ENCODE peak calls at places on chromosome X, in eight cellular contexts. T is psoas muscle, M is Peyer's patch, S is left ventricle myocardium inferior, U is heart left ventricle, V is keratinocyte, L is BE2C, Z is heart right ventricle. R is an unnamed sample.

GRCh38 chrX:54484666-54485065 is 11.4 kb downstream of the FGD1 start:
- DNase-seq in T (no peak), M (no peak), S (peak; percentile 30), U (no peak), V (no peak), L (peak; percentile 25), Z (no peak), R (no peak)

GRCh38 chrX:19682712-19683331 is 167.5 kb upstream of the MAP3K15 start:
- DNase-seq in T (peak; percentile 75), M (peak; percentile 88), S (peak; percentile 52), U (peak; percentile 54), V (no peak), L (peak; percentile 38), Z (peak; percentile 70), R (peak; percentile 85)

GRCh38 chrX:68396953-68397352 is 36.3 kb downstream of the OPHN1 start:
- DNase-seq in T (no peak), M (no peak), S (peak; percentile 17), U (peak; percentile 14), V (no peak), L (peak; percentile 1), Z (no peak), R (no peak)

GRCh38 chrX:109847257-109848187 is 114.5 kb upstream of the ACSL4 start:
- DNase-seq in T (no peak), M (no peak), S (no peak), U (no peak), V (peak; percentile 38), L (no peak), Z (no peak), R (no peak)

GRCh38 chrX:20863649-20864048 is 510.6 kb upstream of the CNKSR2 start:
- DNase-seq in T (no peak), M (no peak), S (no peak), U (no peak), V (no peak), L (peak; percentile 64), Z (no peak), R (no peak)

GRCh38 chrX:55167124-55167523 is 53.0 kb upstream of the PAGE5 start:
- DNase-seq in T (no peak), M (no peak), S (no peak), U (no peak), V (no peak), L (peak; percentile 8), Z (no peak), R (no peak)

GRCh38 chrX:83847339-83847738 is 13.6 kb upstream of the CYLC1 start:
- DNase-seq in T (no peak), M (no peak), S (no peak), U (no peak), V (no peak), L (no peak), Z (no peak), R (no peak)

GRCh38 chrX:10076765-10077164 is 80.0 kb upstream of the CLCN4 start:
- DNase-seq in T (no peak), M (no peak), S (no peak), U (no peak), V (no peak), L (no peak), Z (no peak), R (no peak)

GRCh38 chrX:3659761-3660160 is 53.7 kb downstream of the PRKX start:
- DNase-seq in T (no peak), M (no peak), S (no peak), U (no peak), V (no peak), L (no peak), Z (no peak), R (no peak)

GRCh38 chrX:65673857-65674350 is 6.5 kb downstream of the MSN start:
- DNase-seq in T (no peak), M (no peak), S (no peak), U (no peak), V (no peak), L (no peak), Z (no peak), R (no peak)
- H3K4me1 ChIP-seq in T (peaks cover 50% of the 10 kb centered on the region), M (peaks cover 11% of the 10 kb centered on the region), S (peaks cover 95% of the 10 kb centered on the region), U (peaks cover 95% of the 10 kb centered on the region), V (peaks cover 42% of the 10 kb centered on the region), L (no peaks in the 10 kb centered on the region), Z (peaks cover 98% of the 10 kb centered on the region), R (peaks cover 98% of the 10 kb centered on the region)

GRCh38 chrX:45623266-45623665 is 422.6 kb upstream of the DIPK2B start:
- DNase-seq in T (no peak), M (no peak), S (no peak), U (no peak), V (no peak), L (no peak), Z (no peak), R (no peak)
- TF ChIP-seq CTCF in T (no peak), M (no peak), S (no peak), U (no peak), V (no peak), L (no peak), Z (no peak), R (no peak)

GRCh38 chrX:1807301-1807731 is 192.5 kb downstream of the ASMT start:
- DNase-seq in T (no peak), M (peak; percentile 18), S (no peak), U (no peak), V (no peak), L (no peak), Z (no peak), R (peak; percentile 21)
- H3K4me3 ChIP-seq in T (no peak overlapping the region), M (no peak overlapping the region), S (no peak overlapping the region), U (no peak overlapping the region), V (no peak overlapping the region), L (no peak overlapping the region), Z (no peak overlapping the region), R (no peak overlapping the region)

GRCh38 chrX:17552251-17552650 is 177.3 kb downstream of the NHS start:
- DNase-seq in T (no peak), M (no peak), S (no peak), U (no peak), V (no peak), L (no peak), Z (no peak), R (no peak)
- H3K4me1 ChIP-seq in T (no peaks in the 10 kb centered on the region), M (no peaks in the 10 kb centered on the region), S (peaks cover 5% of the 10 kb centered on the region), U (no peaks in the 10 kb centered on the region), V (peaks cover 56% of the 10 kb centered on the region), L (no peaks in the 10 kb centered on the region), Z (no peaks in the 10 kb centered on the region), R (no peaks in the 10 kb centered on the region)

DNA sequence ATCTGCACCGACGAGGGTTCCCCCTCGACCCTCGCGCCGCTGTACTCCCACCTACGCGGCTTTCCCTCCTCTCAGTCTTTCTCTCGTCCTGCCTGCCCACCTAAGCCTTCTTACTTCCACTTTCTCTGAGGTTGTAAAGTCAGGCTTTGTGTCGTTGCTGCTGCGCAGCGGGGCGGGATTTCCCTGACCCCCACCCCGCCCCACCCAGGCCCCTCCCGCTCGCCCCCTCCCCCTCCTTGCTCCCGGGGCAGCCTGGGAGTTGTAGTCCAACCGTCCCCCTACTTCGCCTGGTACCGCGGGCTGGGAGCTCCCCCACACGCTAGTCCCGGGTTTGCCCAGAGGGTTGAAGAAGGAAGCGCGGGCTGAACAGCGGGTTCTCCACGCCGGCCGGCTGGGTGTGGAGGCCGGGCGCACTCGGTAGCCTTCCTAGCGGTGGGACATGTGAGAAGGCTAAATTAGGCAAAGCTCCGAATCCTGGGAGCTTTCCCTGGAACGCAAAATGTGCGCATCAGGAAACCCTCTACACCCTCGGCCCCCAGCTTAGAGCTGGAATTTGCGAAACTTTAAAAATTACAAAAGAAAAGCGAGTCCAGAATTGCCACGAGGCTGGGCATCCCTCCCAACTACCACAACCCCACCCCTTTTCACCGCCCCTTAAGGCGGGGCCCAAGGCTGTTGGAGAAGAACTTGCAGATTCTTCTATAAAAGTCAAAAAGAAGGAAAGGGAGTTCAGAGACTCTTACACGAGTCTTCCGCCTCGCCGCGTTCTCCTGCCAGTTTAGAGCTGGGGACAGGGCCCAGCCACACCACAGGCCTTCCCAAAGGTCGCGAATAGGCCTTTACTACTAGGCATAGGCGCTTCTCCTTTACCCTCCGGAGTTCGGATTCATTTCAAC is at the start of gene ATP11C:
- DNase-seq in T (peak; percentile 91), M (peak; percentile 93), S (peak; percentile 81), U (peak; percentile 82), V (peak; percentile 19), L (peak; percentile 87), Z (peak; percentile 80), R (peak; percentile 94)
- TF ChIP-seq CTCF in T (no peak), M (no peak), S (no peak), U (no peak), V (no peak), L (no peak), Z (peak; percentile 22), R (peak; percentile 11)

GRCh38 chrX:112839856-112840255 is 775 bp downstream of the AMOT start:
- DNase-seq in T (no peak), M (no peak), S (no peak), U (no peak), V (no peak), L (no peak), Z (no peak), R (no peak)

GRCh38 chrX:112840382-112841113 is at the start of gene AMOT:
- DNase-seq in T (peak; percentile 84), M (peak; percentile 89), S (peak; percentile 78), U (peak; percentile 84), V (no peak), L (peak; percentile 90), Z (peak; percentile 81), R (peak; percentile 88)

GRCh38 chrX:112844250-112844649 is 3.6 kb upstream of the AMOT start:
- DNase-seq in T (no peak), M (no peak), S (no peak), U (no peak), V (no peak), L (no peak), Z (no peak), R (no peak)

GRCh38 chrX:112841114-112841819 is 636 bp upstream of the AMOT start:
- DNase-seq in T (peak; percentile 88), M (peak; percentile 92), S (peak; percentile 84), U (peak; percentile 86), V (no peak), L (peak; percentile 84), Z (peak; percentile 85), R (peak; percentile 89)

GRCh38 chrX:112841820-112842157 is 1.2 kb upstream of the AMOT start:
- DNase-seq in T (no peak), M (no peak), S (no peak), U (no peak), V (no peak), L (no peak), Z (no peak), R (no peak)
- H3K4me3 ChIP-seq in T (peak overlapping the region; percentile 71), M (peak overlapping the region; percentile 58), S (peak overlapping the region; percentile 80), U (peak overlapping the region; percentile 63), V (no peak overlapping the region), L (peak overlapping the region; percentile 49), Z (peak overlapping the region; percentile 79), R (peak overlapping the region; percentile 69)

DNA sequence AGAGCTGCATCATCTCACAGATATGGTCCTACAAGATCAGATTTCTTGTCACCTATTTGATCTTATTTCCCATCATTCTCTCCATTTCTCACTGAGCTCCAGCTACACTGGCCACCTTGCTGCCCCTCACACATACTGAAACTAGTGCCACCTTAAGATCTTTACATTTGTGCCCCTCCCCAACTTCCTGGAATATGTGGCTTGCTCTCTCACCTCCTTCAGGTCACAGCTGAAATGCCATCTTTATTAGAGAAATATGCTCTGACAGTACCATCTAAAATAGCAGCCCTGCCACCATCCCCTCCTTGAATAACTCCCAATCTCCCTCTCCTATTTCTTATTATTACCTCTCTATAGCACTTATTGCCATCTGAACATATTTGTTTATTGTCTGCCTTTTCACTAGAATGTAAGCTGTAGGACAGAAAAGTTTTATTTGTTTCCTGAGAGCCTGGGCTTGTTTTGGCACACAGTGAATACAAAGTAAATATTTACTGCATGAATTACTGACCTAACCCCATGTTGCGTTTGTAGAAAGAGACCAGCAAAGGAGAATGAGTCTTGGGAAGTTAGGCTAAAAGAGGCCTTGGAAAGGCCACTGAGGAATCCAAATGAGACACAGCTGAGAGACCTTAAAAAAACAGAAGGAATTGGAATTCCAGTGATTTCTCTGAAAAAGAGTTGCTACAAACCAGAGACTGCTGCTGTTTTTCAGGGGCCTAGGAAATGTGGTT is 22.7 kb downstream of the DYNLT3 start:
- DNase-seq in T (no peak), M (no peak), S (no peak), U (no peak), V (no peak), L (no peak), Z (no peak), R (no peak)
- H3K4me1 ChIP-seq in T (no peaks in the 10 kb centered on the region), M (no peaks in the 10 kb centered on the region), S (no peaks in the 10 kb centered on the region), U (no peaks in the 10 kb centered on the region), V (no peaks in the 10 kb centered on the region), L (no peaks in the 10 kb centered on the region), Z (no peaks in the 10 kb centered on the region), R (peaks cover 10% of the 10 kb centered on the region)